ENCODE peak calls at places on chromosomes 16 and 17, in five cellular contexts. F is H9, G is adrenal gland, K is transverse colon, H is GM13976. U is an unnamed sample.

GRCh38 chr16:11224096-11224893 is 31.7 kb downstream of the SOCS1 start:
- DNase-seq in F (peak; percentile 81), G (peak; percentile 94), K (peak; percentile 86), H (peak; percentile 87), U (peak; percentile 85)

GRCh38 chr17:5563451-5563850 is 20.9 kb downstream of the NLRP1 start:
- DNase-seq in F (no peak), G (no peak), K (no peak), H (no peak), U (no peak)

GRCh38 chr16:89322381-89323119 is 105.0 kb downstream of the ZNF778 start:
- DNase-seq in F (peak; percentile 84), G (peak; percentile 78), K (no peak), H (no peak), U (no peak)

GRCh38 chr17:78925234-78925633 is at the start of gene TIMP2:
- DNase-seq in F (peak; percentile 92), G (peak; percentile 92), K (peak; percentile 90), H (peak; percentile 81), U (peak; percentile 77)

GRCh38 chr17:77446959-77447634 is 306.3 kb downstream of the SEC14L1 start:
- DNase-seq in F (no peak), G (no peak), K (no peak), H (no peak), U (no peak)

GRCh38 chr16:66372898-66373155 is 6.3 kb downstream of the CDH5 start:
- DNase-seq in F (no peak), G (no peak), K (no peak), H (no peak), U (no peak)

GRCh38 chr17:66964083-66964771 is at the start of gene CACNG4:
- DNase-seq in F (no peak), G (no peak), K (no peak), H (no peak), U (no peak)

GRCh38 chr17:75454193-75454592 is 2.2 kb upstream of the TMEM94 start:
- DNase-seq in F (no peak), G (no peak), K (no peak), H (no peak), U (no peak)

GRCh38 chr17:63772801-63773271 is 561 bp downstream of the CCDC47 start:
- DNase-seq in F (no peak), G (no peak), K (peak; percentile 13), H (peak; percentile 12), U (no peak)

GRCh38 chr16:34050787-34051320 is 591.4 kb downstream of the TP53TG3F start:
- DNase-seq in F (no peak), G (no peak), K (no peak), H (peak; percentile 6), U (peak; percentile 3)

GRCh38 chr17:37045271-37045946 is 96.7 kb downstream of the AATF start:
- DNase-seq in F (no peak), G (no peak), K (no peak), H (no peak), U (no peak)

GRCh38 chr16:3655030-3655790 is 719 bp downstream of the DNASE1 start:
- DNase-seq in F (no peak), G (no peak), K (no peak), H (no peak), U (no peak)

GRCh38 chr16:17206712-17207111 is 264.0 kb downstream of the XYLT1 start:
- DNase-seq in F (no peak), G (no peak), K (no peak), H (no peak), U (no peak)

GRCh38 chr17:5837055-5837491 is 233.1 kb upstream of the WSCD1 start:
- DNase-seq in F (peak; percentile 22), G (no peak), K (no peak), H (no peak), U (no peak)

GRCh38 chr16:60945225-60945624 is 1091.0 kb downstream of the CDH8 start:
- DNase-seq in F (peak; percentile 53), G (no peak), K (no peak), H (no peak), U (no peak)

GRCh38 chr16:49343291-49343690 is 30.3 kb upstream of the C16orf78 start:
- DNase-seq in F (no peak), G (no peak), K (no peak), H (no peak), U (no peak)

GRCh38 chr17:35542990-35543389 is 5.5 kb upstream of the SLFN12L start:
- DNase-seq in F (no peak), G (no peak), K (no peak), H (no peak), U (no peak)

GRCh38 chr16:13672196-13672595 is 247.8 kb upstream of the ERCC4 start:
- DNase-seq in F (no peak), G (no peak), K (no peak), H (no peak), U (no peak)

GRCh38 chr16:2912330-2913199 is 834 bp downstream of the FLYWCH1 start:
- DNase-seq in F (no peak), G (peak; percentile 70), K (peak; percentile 51), H (no peak), U (no peak)

GRCh38 chr16:73047536-73048291 is at the start of gene ZFHX3:
- DNase-seq in F (peak; percentile 83), G (peak; percentile 89), K (peak; percentile 79), H (peak; percentile 77), U (peak; percentile 70)

GRCh38 chr17:77572065-77572601 is 386.4 kb upstream of the TNRC6C start:
- DNase-seq in F (no peak), G (no peak), K (no peak), H (no peak), U (no peak)

GRCh38 chr16:11359370-11359769 is 14.1 kb downstream of the RMI2 start:
- DNase-seq in F (no peak), G (no peak), K (no peak), H (no peak), U (no peak)

GRCh38 chr17:46106966-46107644 is 86.1 kb downstream of the KANSL1 start:
- DNase-seq in F (no peak), G (no peak), K (no peak), H (no peak), U (no peak)

GRCh38 chr16:11706180-11706742 is 36.4 kb downstream of the TXNDC11 start:
- DNase-seq in F (no peak), G (no peak), K (peak; percentile 50), H (no peak), U (no peak)

GRCh38 chr17:28033972-28034714 is 8.3 kb upstream of the NLK start:
- DNase-seq in F (no peak), G (no peak), K (no peak), H (no peak), U (no peak)

GRCh38 chr17:70905796-70906195 is 736.5 kb downstream of the KCNJ2 start:
- DNase-seq in F (no peak), G (peak; percentile 79), K (no peak), H (no peak), U (no peak)

GRCh38 chr16:81313731-81314602 is 795 bp upstream of the GAN start:
- DNase-seq in F (peak; percentile 69), G (no peak), K (no peak), H (no peak), U (no peak)

GRCh38 chr16:89118361-89119061 is 24.9 kb downstream of the ACSF3 start:
- DNase-seq in F (peak; percentile 52), G (peak; percentile 83), K (peak; percentile 3), H (no peak), U (no peak)

GRCh38 chr17:15092762-15093161 is 172.4 kb downstream of the PMP22 start:
- DNase-seq in F (no peak), G (no peak), K (no peak), H (no peak), U (no peak)

GRCh38 chr17:80899402-80900268 is 92.0 kb upstream of the CHMP6 start:
- DNase-seq in F (peak; percentile 83), G (peak; percentile 75), K (peak; percentile 28), H (peak; percentile 66), U (peak; percentile 60)

GRCh38 chr17:28042657-28042720 is at the start of gene NLK:
- DNase-seq in F (no peak), G (no peak), K (no peak), H (no peak), U (no peak)

DNA sequence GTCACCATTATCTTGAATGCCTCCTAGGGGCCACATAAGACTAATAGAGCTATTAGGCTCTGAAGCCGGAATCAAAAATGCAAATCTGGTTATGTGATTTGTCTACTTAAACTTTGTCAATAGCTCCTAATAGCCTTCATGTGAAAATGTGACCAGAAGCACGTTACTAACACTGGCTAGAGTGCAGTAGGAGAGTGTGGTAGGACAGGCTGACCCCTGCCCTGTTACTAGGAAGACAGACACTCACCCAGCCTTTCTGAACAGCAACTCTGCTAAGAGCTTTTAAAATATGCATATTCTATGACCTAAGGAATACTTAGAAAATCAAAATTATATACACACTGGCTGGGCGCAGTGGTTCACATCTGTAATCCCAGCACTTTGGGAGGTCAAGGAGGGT is 26.3 kb downstream of the CENPV start:
- DNase-seq in F (no peak), G (no peak), K (no peak), H (no peak), U (no peak)
- TF ChIP-seq CTCF in F (no peak), G (no peak), K (no peak), H (no peak), U (no peak)

DNA sequence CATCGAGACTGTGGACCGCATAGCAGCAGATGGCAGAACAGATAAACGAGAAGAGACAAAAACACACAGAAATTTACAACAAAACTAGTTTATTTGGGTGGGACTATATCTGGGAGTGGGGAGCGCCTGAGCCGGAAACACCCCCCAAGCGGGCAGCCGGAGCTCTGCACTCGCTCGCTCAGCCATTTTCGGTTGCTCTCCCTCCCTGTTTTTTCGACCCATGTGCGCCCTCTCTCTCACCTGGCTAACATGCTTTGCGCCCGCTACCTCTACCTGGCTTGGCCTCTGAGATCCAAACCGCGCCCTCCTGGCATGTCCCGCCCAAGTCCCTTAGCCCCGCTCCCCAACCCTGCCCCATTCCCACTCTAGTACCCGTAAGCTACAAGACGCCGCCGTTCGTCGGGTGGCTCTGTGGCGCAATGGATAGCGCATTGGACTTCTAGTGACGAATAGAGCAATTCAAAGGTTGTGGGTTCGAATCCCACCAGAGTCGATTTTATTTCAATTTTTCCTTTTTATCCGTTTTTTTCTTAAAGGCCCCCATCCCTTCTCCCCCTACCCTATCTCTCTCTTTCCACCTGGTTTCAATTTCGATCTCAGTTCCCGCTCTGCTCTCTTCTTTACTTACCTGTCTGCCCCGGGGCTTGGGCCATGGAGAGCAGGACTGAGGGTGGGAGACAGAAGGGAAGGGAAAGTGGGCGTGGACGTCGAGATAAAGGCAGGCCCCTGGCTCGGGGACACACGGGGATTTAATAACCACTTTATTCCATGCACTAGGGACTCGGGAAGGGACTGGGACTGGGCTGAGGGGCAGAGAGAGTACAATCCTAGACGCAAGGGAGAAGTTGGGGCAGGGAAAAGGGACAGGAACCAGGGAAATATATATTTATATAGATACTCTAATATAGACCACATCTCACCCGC is 2.5 kb upstream of the ALOXE3 start:
- DNase-seq in F (peak; percentile 97), G (peak; percentile 77), K (peak; percentile 67), H (peak; percentile 71), U (peak; percentile 62)
- TF ChIP-seq CTCF in F (peak; percentile 63), G (no peak), K (peak; percentile 12), H (peak; percentile 12), U (peak; percentile 6)

DNA sequence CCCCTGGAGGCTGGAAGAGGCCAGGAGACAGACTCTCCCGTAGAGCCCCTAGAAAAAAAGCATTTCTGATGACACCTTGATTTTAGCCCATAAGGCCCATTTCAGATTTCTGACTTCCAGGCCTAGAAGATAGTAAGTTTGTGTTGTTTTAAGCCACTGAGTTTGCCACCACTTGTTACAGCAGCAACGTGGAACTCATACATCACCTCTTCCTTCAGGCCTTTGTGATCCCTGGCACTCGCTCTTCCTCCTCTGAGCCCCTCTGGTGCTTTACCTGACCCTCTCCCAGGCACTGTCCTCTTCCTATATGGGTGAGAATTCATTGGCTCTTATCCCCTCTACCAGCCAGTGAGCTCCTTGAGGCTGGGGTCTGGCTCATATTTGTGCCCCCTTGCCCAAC is 18.7 kb upstream of the KRT19 start:
- DNase-seq in F (no peak), G (no peak), K (no peak), H (no peak), U (no peak)
- TF ChIP-seq CTCF in F (no peak), G (no peak), K (no peak), H (no peak), U (no peak)

GRCh38 chr17:65294184-65294719 is 157.1 kb downstream of the RGS9 start:
- DNase-seq in F (peak; percentile 94), G (peak; percentile 84), K (peak; percentile 75), H (peak; percentile 73), U (peak; percentile 76)
- TF ChIP-seq CTCF in F (peak; percentile 89), G (peak; percentile 75), K (peak; percentile 74), H (peak; percentile 72), U (peak; percentile 63)

U was measured in GM10248.